ENCODE peak calls at places on chromosome 6, in nine cellular contexts. C is OCI-LY7, Z is H1, Y is A549, L is GM12878, I is mesendoderm, N is GM23338, F is fibroblast of lung, U is PC-9. K is an unnamed sample.
A peak's percentile ranks its signal among the peaks of the same experiment; 100 is the strongest.

GRCh38 chr6:100176951-100177710 is 183.1 kb upstream of the MCHR2 start:
- DNase-seq in C (no peak), Z (no peak), Y (no peak), L (no peak), I (no peak), N (no peak), F (no peak), U (no peak), K (peak; percentile 27)

GRCh38 chr6:107491059-107491609 is 1.2 kb downstream of the SOBP start:
- DNase-seq in C (peak; percentile 42), Z (peak; percentile 79), Y (peak; percentile 8), L (no peak), I (peak; percentile 61), N (peak; percentile 80), F (peak; percentile 56), U (no peak), K (peak; percentile 73)

GRCh38 chr6:157627195-157627966 is 195.7 kb upstream of the SNX9 start:
- DNase-seq in C (no peak), Z (no peak), Y (no peak), L (no peak), I (no peak), N (no peak), F (no peak), U (no peak), K (no peak)

GRCh38 chr6:89035252-89036106 is 45.1 kb upstream of the PNRC1 start:
- DNase-seq in C (no peak), Z (no peak), Y (peak; percentile 51), L (no peak), I (no peak), N (no peak), F (peak; percentile 100), U (no peak), K (peak; percentile 99)

GRCh38 chr6:156107514-156108150 is 652.0 kb upstream of the NOX3 start:
- DNase-seq in C (no peak), Z (no peak), Y (no peak), L (no peak), I (no peak), N (no peak), F (peak; percentile 2), U (no peak), K (no peak)

GRCh38 chr6:154234019-154234772 is 122.4 kb downstream of the IPCEF1 start:
- DNase-seq in C (no peak), Z (no peak), Y (no peak), L (peak; percentile 72), I (no peak), N (no peak), F (no peak), U (no peak), K (no peak)

GRCh38 chr6:168061269-168062210 is 17.5 kb downstream of the FRMD1 start:
- DNase-seq in C (no peak), Z (no peak), Y (no peak), L (no peak), I (no peak), N (no peak), F (no peak), U (no peak), K (no peak)

GRCh38 chr6:150730801-150731445 is 131.2 kb downstream of the PLEKHG1 start:
- DNase-seq in C (no peak), Z (no peak), Y (no peak), L (no peak), I (no peak), N (no peak), F (no peak), U (no peak), K (no peak)

GRCh38 chr6:45522486-45522885 is 144.8 kb upstream of the SUPT3H start:
- DNase-seq in C (no peak), Z (no peak), Y (no peak), L (no peak), I (peak; percentile 83), N (peak; percentile 24), F (no peak), U (no peak), K (no peak)

GRCh38 chr6:157050537-157051280 is 272.6 kb downstream of the TMEM242 start:
- DNase-seq in C (no peak), Z (no peak), Y (no peak), L (no peak), I (no peak), N (no peak), F (no peak), U (no peak), K (no peak)

GRCh38 chr6:81634155-81634880 is 118.2 kb downstream of the TENT5A start:
- DNase-seq in C (no peak), Z (no peak), Y (no peak), L (no peak), I (no peak), N (no peak), F (no peak), U (no peak), K (no peak)

GRCh38 chr6:50823130-50823920 is 4.7 kb downstream of the TFAP2B start:
- DNase-seq in C (no peak), Z (no peak), Y (no peak), L (no peak), I (no peak), N (no peak), F (no peak), U (no peak), K (no peak)

GRCh38 chr6:100761841-100762240 is 119.3 kb downstream of the ASCC3 start:
- DNase-seq in C (no peak), Z (no peak), Y (no peak), L (no peak), I (no peak), N (no peak), F (no peak), U (no peak), K (no peak)

GRCh38 chr6:166415833-166416347 is 33.1 kb upstream of the MPC1 start:
- DNase-seq in C (no peak), Z (no peak), Y (no peak), L (no peak), I (no peak), N (no peak), F (no peak), U (no peak), K (no peak)
- H3K4me2 ChIP-seq in C (no peak overlapping the region), Z (no peak overlapping the region), Y (no peak overlapping the region), L (no peak overlapping the region), I (no peak overlapping the region), N (no peak overlapping the region), F (no peak overlapping the region), U (no peak overlapping the region), K (no peak overlapping the region)

GRCh38 chr6:35049346-35049745 is 91.8 kb downstream of the TCP11 start:
- DNase-seq in C (no peak), Z (no peak), Y (no peak), L (no peak), I (no peak), N (no peak), F (no peak), U (no peak), K (no peak)
- H3K4me2 ChIP-seq in C (no peak overlapping the region), Z (no peak overlapping the region), Y (no peak overlapping the region), L (no peak overlapping the region), I (no peak overlapping the region), N (no peak overlapping the region), F (peak overlapping the region; percentile 68), U (no peak overlapping the region), K (peak overlapping the region; percentile 82)

GRCh38 chr6:27889275-27889627 is 22.9 kb downstream of the OR2B2 start:
- DNase-seq in C (no peak), Z (no peak), Y (no peak), L (no peak), I (no peak), N (no peak), F (peak; percentile 11), U (no peak), K (no peak)

GRCh38 chr6:27891300-27891913 is 20.8 kb downstream of the OR2B2 start:
- DNase-seq in C (peak; percentile 72), Z (no peak), Y (no peak), L (no peak), I (peak; percentile 51), N (no peak), F (no peak), U (no peak), K (no peak)

GRCh38 chr6:27890351-27891299 is 21.6 kb downstream of the OR2B2 start:
- DNase-seq in C (peak; percentile 94), Z (peak; percentile 80), Y (peak; percentile 66), L (peak; percentile 100), I (peak; percentile 98), N (peak; percentile 93), F (peak; percentile 98), U (peak; percentile 84), K (peak; percentile 89)

GRCh38 chr6:27889628-27890315 is 22.4 kb downstream of the OR2B2 start:
- DNase-seq in C (peak; percentile 86), Z (no peak), Y (no peak), L (no peak), I (peak; percentile 81), N (peak; percentile 82), F (no peak), U (no peak), K (no peak)

GRCh38 chr6:27888576-27888975 is 23.6 kb downstream of the OR2B2 start:
- DNase-seq in C (peak; percentile 51), Z (no peak), Y (no peak), L (no peak), I (peak; percentile 67), N (peak; percentile 79), F (no peak), U (no peak), K (no peak)
- H3K4me2 ChIP-seq in C (peak overlapping the region; percentile 76), Z (peak overlapping the region; percentile 100), Y (no peak overlapping the region), L (no peak overlapping the region), I (no peak overlapping the region), N (peak overlapping the region; percentile 82), F (no peak overlapping the region), U (no peak overlapping the region), K (no peak overlapping the region)

GRCh38 chr6:5995705-5996686 is 10.7 kb downstream of the NRN1 start:
- DNase-seq in C (no peak), Z (peak; percentile 85), Y (no peak), L (no peak), I (peak; percentile 91), N (peak; percentile 92), F (no peak), U (no peak), K (peak; percentile 92)

GRCh38 chr6:5994234-5994998 is 12.3 kb downstream of the NRN1 start:
- DNase-seq in C (no peak), Z (peak; percentile 71), Y (no peak), L (no peak), I (peak; percentile 62), N (peak; percentile 70), F (no peak), U (no peak), K (no peak)

GRCh38 chr6:5997420-5998093 is 9.2 kb downstream of the NRN1 start:
- DNase-seq in C (peak; percentile 20), Z (no peak), Y (no peak), L (no peak), I (peak; percentile 70), N (peak; percentile 70), F (no peak), U (no peak), K (peak; percentile 79)

GRCh38 chr6:5996701-5997419 is 9.9 kb downstream of the NRN1 start:
- DNase-seq in C (no peak), Z (peak; percentile 72), Y (no peak), L (no peak), I (peak; percentile 28), N (peak; percentile 64), F (no peak), U (no peak), K (peak; percentile 84)

DNA sequence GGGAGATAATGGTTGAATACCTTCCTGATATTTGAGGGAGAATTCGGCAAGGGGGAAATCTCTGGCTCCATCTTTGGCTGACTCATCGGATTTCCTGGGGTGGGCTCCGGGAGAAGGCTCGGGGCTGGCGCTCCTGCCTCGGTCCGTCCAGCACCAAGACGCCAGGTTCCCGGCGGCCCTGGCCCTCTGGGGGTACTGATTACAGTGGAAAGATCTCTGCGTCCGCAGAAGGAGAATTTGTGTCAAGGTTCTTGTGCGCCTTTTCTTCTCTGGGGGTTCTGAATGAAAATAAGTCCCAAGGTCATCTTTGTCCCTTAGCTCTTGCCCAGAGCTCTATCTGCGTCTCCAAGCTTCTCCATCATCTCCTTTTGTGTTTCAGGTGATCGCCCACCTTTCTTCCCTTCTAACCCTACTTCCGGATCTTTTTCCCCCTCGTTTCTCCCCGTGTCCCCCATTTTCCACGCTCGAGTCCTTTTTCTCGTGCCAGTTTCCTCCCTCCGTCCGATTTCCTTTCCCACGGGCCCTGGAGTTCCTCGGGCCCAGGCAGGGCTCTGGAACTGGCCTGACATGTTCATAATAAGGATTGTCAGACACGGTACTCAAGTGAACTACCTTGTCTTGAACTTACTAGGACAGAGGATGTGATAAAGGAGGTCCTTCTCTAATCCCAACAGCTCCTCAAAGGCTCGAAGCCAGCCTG is 11.6 kb downstream of the NRN1 start:
- DNase-seq in C (no peak), Z (peak; percentile 48), Y (no peak), L (no peak), I (peak; percentile 4), N (no peak), F (no peak), U (no peak), K (no peak)
- H3K4me2 ChIP-seq in C (no peak overlapping the region), Z (peak overlapping the region; percentile 86), Y (no peak overlapping the region), L (no peak overlapping the region), I (peak overlapping the region; percentile 31), N (peak overlapping the region; percentile 99), F (no peak overlapping the region), U (no peak overlapping the region), K (peak overlapping the region; percentile 93)

K was measured in GM23248.